ENCODE peak calls at places on chromosomes 2 and 18, in nine cellular contexts. B, R, Q, Y, F, U, G, C and M are unnamed samples.

GRCh38 chr2:98378901-98379300 is 32.6 kb downstream of the CNGA3 start:
- DNase-seq in U (no peak), Y (no peak), G (no peak), R (no peak), Q (no peak), C (no peak), F (no peak), B (no peak), M (no peak)

GRCh38 chr2:208565690-208566421 is 159.3 kb downstream of the PTH2R start:
- DNase-seq in R (no peak), C (no peak), B (no peak), F (no peak), Y (no peak), U (no peak), Q (no peak), G (no peak), M (no peak)

GRCh38 chr2:40432916-40433315 is 19.0 kb downstream of the SLC8A1 start:
- DNase-seq in B (no peak), Y (no peak), C (no peak), U (no peak), R (no peak), G (no peak), F (no peak), Q (no peak), M (no peak)

GRCh38 chr2:424306-425172 is 136.6 kb upstream of the ALKAL2 start:
- DNase-seq in Q (no peak), B (peak), G (no peak), F (no peak), R (no peak), Y (peak), U (no peak), C (no peak), M (no peak)

GRCh38 chr18:58996131-58996632 is 131.5 kb downstream of the ZNF532 start:
- DNase-seq in R (no peak), Q (no peak), C (no peak), F (no peak), G (no peak), B (no peak), U (no peak), Y (no peak), M (no peak)

GRCh38 chr18:31573047-31573446 is 18.6 kb upstream of the TTR start:
- DNase-seq in G (no peak), U (no peak), R (no peak), B (no peak), Y (no peak), Q (no peak), C (no peak), F (no peak), M (no peak)

GRCh38 chr2:198873771-198874501 is 583.8 kb downstream of the SATB2 start:
- DNase-seq in Q (no peak), G (no peak), U (no peak), R (no peak), Y (no peak), F (no peak), B (no peak), C (no peak), M (no peak)

GRCh38 chr2:138964413-138964812 is 184.2 kb upstream of the NXPH2 start:
- DNase-seq in Y (no peak), C (no peak), R (no peak), G (no peak), F (no peak), Q (no peak), B (no peak), U (no peak), M (no peak)

GRCh38 chr2:86315084-86315483 is 22.3 kb downstream of the REEP1 start:
- DNase-seq in C (no peak), F (no peak), B (peak), Q (no peak), U (no peak), R (no peak), G (no peak), Y (no peak), M (no peak)

GRCh38 chr2:192099742-192100141 is 95.0 kb downstream of the TMEFF2 start:
- DNase-seq in Y (no peak), C (no peak), U (no peak), R (no peak), B (no peak), Q (no peak), G (no peak), F (no peak), M (no peak)

GRCh38 chr2:241225545-241225944 is 37.1 kb downstream of the ANO7 start:
- DNase-seq in Q (no peak), Y (no peak), U (no peak), C (no peak), R (no peak), G (no peak), F (no peak), B (no peak), M (no peak)